ENCODE peak calls at places on chromosomes 6 and 20, in seven cellular contexts. U is iPS-NIHi11, W is fibroblast of the conjunctiva, O is progenitor cell of endocrine pancreas, Y is C1 segment of cervical spinal cord, T is NCI-H146, G is transverse colon. X is an unnamed sample.
A peak's percentile ranks its signal among the peaks of the same experiment; 100 is the strongest.

GRCh38 chr6:14367296-14367695 is 249.7 kb downstream of the CD83 start:
- DNase-seq in G (no peak), W (no peak), T (no peak), Y (no peak), O (no peak), U (peak; percentile 11), X (no peak)

GRCh38 chr6:5781966-5782556 is 224.7 kb downstream of the NRN1 start:
- DNase-seq in G (no peak), O (no peak), U (no peak), T (no peak), W (no peak), Y (no peak), X (no peak)

GRCh38 chr6:16403831-16404230 is 165.4 kb downstream of the GMPR start:
- DNase-seq in T (no peak), U (no peak), W (no peak), O (no peak), G (no peak), Y (no peak), X (no peak)

GRCh38 chr20:57695012-57695411 is 14.8 kb downstream of the PMEPA1 start:
- DNase-seq in T (no peak), Y (no peak), U (no peak), O (no peak), W (no peak), G (no peak), X (peak; percentile 78)

GRCh38 chr20:3751664-3752385 is 15.7 kb downstream of the ADISSP start:
- DNase-seq in W (no peak), G (peak; percentile 68), Y (no peak), U (peak; percentile 73), O (no peak), T (peak; percentile 74), X (no peak)

GRCh38 chr20:24823176-24823575 is 125.9 kb upstream of the CST7 start:
- DNase-seq in O (no peak), W (no peak), Y (no peak), G (no peak), U (no peak), T (no peak), X (no peak)

GRCh38 chr6:168371989-168372711 is 52.6 kb upstream of the DACT2 start:
- DNase-seq in U (no peak), T (no peak), W (no peak), O (no peak), Y (no peak), G (no peak), X (no peak)

GRCh38 chr6:128216917-128217316 is 303.5 kb downstream of the PTPRK start:
- DNase-seq in U (no peak), O (no peak), Y (no peak), W (no peak), G (no peak), T (no peak), X (no peak)

GRCh38 chr20:61611401-61611800 is 359.3 kb downstream of the CDH4 start:
- DNase-seq in T (no peak), W (no peak), Y (no peak), G (no peak), O (no peak), U (no peak), X (no peak)

GRCh38 chr6:117338567-117338966 is 73.2 kb downstream of the VGLL2 start:
- DNase-seq in T (no peak), G (no peak), Y (no peak), U (no peak), W (no peak), O (no peak), X (no peak)

GRCh38 chr6:130029163-130029562 is 10.8 kb downstream of the L3MBTL3 start:
- DNase-seq in O (no peak), Y (no peak), W (no peak), T (no peak), U (no peak), G (no peak), X (no peak)

GRCh38 chr6:150207931-150208570 is 65.2 kb downstream of the PPP1R14C start:
- DNase-seq in Y (no peak), T (no peak), G (no peak), U (no peak), W (no peak), O (no peak), X (no peak)

GRCh38 chr6:16333580-16333979 is 95.2 kb downstream of the GMPR start:
- DNase-seq in W (no peak), O (no peak), G (no peak), T (no peak), U (no peak), Y (no peak), X (no peak)

GRCh38 chr20:17026346-17026745 is 200.5 kb upstream of the PCSK2 start:
- DNase-seq in W (no peak), O (no peak), U (no peak), T (no peak), G (no peak), Y (no peak), X (no peak)

GRCh38 chr6:109869398-109870165 is 108.5 kb upstream of the GPR6 start:
- DNase-seq in T (no peak), O (no peak), U (no peak), Y (peak; percentile 47), G (no peak), W (no peak), X (no peak)

GRCh38 chr6:121573466-121573865 is 138.0 kb downstream of the GJA1 start:
- DNase-seq in T (no peak), W (no peak), Y (no peak), G (no peak), O (no peak), U (no peak), X (no peak)

GRCh38 chr6:136611133-136611532 is 60.9 kb upstream of the MAP7 start:
- DNase-seq in G (no peak), W (no peak), Y (no peak), O (no peak), T (no peak), U (no peak), X (peak; percentile 31)

GRCh38 chr20:21510414-21510971 is 3.4 kb downstream of the NKX2-2 start:
- DNase-seq in Y (no peak), O (no peak), T (no peak), W (no peak), G (no peak), U (no peak), X (no peak)

GRCh38 chr20:46709459-46710148 is at the start of gene SLC2A10:
- DNase-seq in W (peak; percentile 21), Y (peak; percentile 20), O (peak; percentile 49), T (peak; percentile 74), G (peak; percentile 70), U (peak; percentile 86), X (peak; percentile 55)

GRCh38 chr20:6731951-6732580 is 35.4 kb upstream of the BMP2 start:
- DNase-seq in U (no peak), T (no peak), W (no peak), Y (peak; percentile 15), O (no peak), G (peak; percentile 24), X (no peak)

GRCh38 chr6:7910654-7911344 is at the start of gene TXNDC5:
- DNase-seq in O (peak; percentile 63), T (peak; percentile 82), G (peak; percentile 86), Y (peak; percentile 78), U (peak; percentile 97), W (peak; percentile 24), X (peak; percentile 67)

GRCh38 chr6:157314705-157315321 is 8.5 kb downstream of the TMEM242 start:
- DNase-seq in Y (no peak), O (no peak), U (peak; percentile 62), W (peak; percentile 75), G (no peak), T (no peak), X (peak; percentile 31)

GRCh38 chr6:147322299-147323162 is 118.3 kb downstream of the STXBP5 start:
- DNase-seq in U (no peak), G (no peak), O (no peak), W (peak; percentile 22), T (no peak), Y (no peak), X (no peak)

GRCh38 chr6:169990095-169991030 is 238.9 kb downstream of the ERMARD start:
- DNase-seq in T (no peak), Y (no peak), W (no peak), G (peak; percentile 50), U (no peak), O (no peak), X (no peak)

GRCh38 chr6:167130712-167131684 is 8.1 kb downstream of the CCR6 start:
- DNase-seq in G (no peak), O (no peak), W (no peak), Y (no peak), U (no peak), T (no peak), X (no peak)

GRCh38 chr20:37384683-37385174 is 38.8 kb downstream of the SRC start:
- DNase-seq in U (peak; percentile 95), G (peak; percentile 71), T (no peak), O (peak; percentile 74), Y (peak; percentile 53), W (no peak), X (no peak)

GRCh38 chr20:51354769-51355319 is 187.7 kb downstream of the NFATC2 start:
- DNase-seq in O (no peak), T (no peak), W (no peak), G (no peak), U (no peak), Y (no peak), X (no peak)

GRCh38 chr6:123888779-123889513 is 85.3 kb downstream of the NKAIN2 start:
- DNase-seq in W (no peak), Y (no peak), G (no peak), O (no peak), T (peak; percentile 58), U (no peak), X (no peak)

X was measured in prostate gland.